ENCODE peak calls at places on chromosomes 6 and 20, in six cellular contexts. One of them, this sample, is unnamed.

GRCh38 chr6:111564482-111564945 is 41.2 kb downstream of the TRAF3IP2 start:
- DNase-seq in left ventricle myocardium inferior: peak
- DNase-seq in pancreas: no peak
- DNase-seq in endodermal cell: peak
- DNase-seq in dorsolateral prefrontal cortex: peak
- DNase-seq in CD8-positive, alpha-beta T cell: no peak
- DNase-seq in this sample: peak

GRCh38 chr20:24720957-24721356 is 228.1 kb upstream of the CST7 start:
- DNase-seq in left ventricle myocardium inferior: no peak
- DNase-seq in pancreas: no peak
- DNase-seq in endodermal cell: peak
- DNase-seq in dorsolateral prefrontal cortex: no peak
- DNase-seq in CD8-positive, alpha-beta T cell: no peak
- DNase-seq in this sample: no peak

GRCh38 chr6:66937180-66937579 is 1230.2 kb upstream of the EYS start:
- DNase-seq in left ventricle myocardium inferior: no peak
- DNase-seq in pancreas: no peak
- DNase-seq in endodermal cell: no peak
- DNase-seq in dorsolateral prefrontal cortex: no peak
- DNase-seq in CD8-positive, alpha-beta T cell: no peak
- DNase-seq in this sample: no peak

GRCh38 chr20:5767493-5768098 is 17.4 kb downstream of the SHLD1 start:
- DNase-seq in left ventricle myocardium inferior: no peak
- DNase-seq in pancreas: no peak
- DNase-seq in endodermal cell: no peak
- DNase-seq in dorsolateral prefrontal cortex: no peak
- DNase-seq in CD8-positive, alpha-beta T cell: no peak
- DNase-seq in this sample: no peak

GRCh38 chr6:108564178-108564577 is 3.5 kb downstream of the FOXO3 start:
- DNase-seq in left ventricle myocardium inferior: no peak
- DNase-seq in pancreas: no peak
- DNase-seq in endodermal cell: no peak
- DNase-seq in dorsolateral prefrontal cortex: no peak
- DNase-seq in CD8-positive, alpha-beta T cell: no peak
- DNase-seq in this sample: no peak

GRCh38 chr6:56318851-56319250 is 71.5 kb upstream of the COL21A1 start:
- DNase-seq in left ventricle myocardium inferior: no peak
- DNase-seq in pancreas: no peak
- DNase-seq in endodermal cell: no peak
- DNase-seq in dorsolateral prefrontal cortex: no peak
- DNase-seq in CD8-positive, alpha-beta T cell: no peak
- DNase-seq in this sample: no peak

GRCh38 chr6:89793586-89793985 is 26.0 kb downstream of the MDN1 start:
- DNase-seq in left ventricle myocardium inferior: peak
- DNase-seq in pancreas: no peak
- DNase-seq in endodermal cell: no peak
- DNase-seq in dorsolateral prefrontal cortex: no peak
- DNase-seq in CD8-positive, alpha-beta T cell: no peak
- DNase-seq in this sample: no peak

GRCh38 chr6:2576499-2576898 is 174.2 kb downstream of the MYLK4 start:
- DNase-seq in left ventricle myocardium inferior: no peak
- DNase-seq in pancreas: no peak
- DNase-seq in endodermal cell: no peak
- DNase-seq in dorsolateral prefrontal cortex: no peak
- DNase-seq in CD8-positive, alpha-beta T cell: no peak
- DNase-seq in this sample: no peak

GRCh38 chr6:11275598-11275997 is 43.1 kb upstream of the NEDD9 start:
- DNase-seq in left ventricle myocardium inferior: no peak
- DNase-seq in pancreas: peak
- DNase-seq in endodermal cell: no peak
- DNase-seq in dorsolateral prefrontal cortex: no peak
- DNase-seq in CD8-positive, alpha-beta T cell: no peak
- DNase-seq in this sample: no peak

GRCh38 chr6:11374036-11375010 is 141.9 kb upstream of the NEDD9 start:
- DNase-seq in left ventricle myocardium inferior: no peak
- DNase-seq in pancreas: no peak
- DNase-seq in endodermal cell: no peak
- DNase-seq in dorsolateral prefrontal cortex: no peak
- DNase-seq in CD8-positive, alpha-beta T cell: no peak
- DNase-seq in this sample: no peak

GRCh38 chr6:2528156-2528555 is 222.6 kb downstream of the MYLK4 start:
- DNase-seq in left ventricle myocardium inferior: no peak
- DNase-seq in pancreas: no peak
- DNase-seq in endodermal cell: no peak
- DNase-seq in dorsolateral prefrontal cortex: no peak
- DNase-seq in CD8-positive, alpha-beta T cell: no peak
- DNase-seq in this sample: no peak

GRCh38 chr6:134253681-134254080 is 64.2 kb downstream of the SGK1 start:
- DNase-seq in left ventricle myocardium inferior: no peak
- DNase-seq in pancreas: peak
- DNase-seq in endodermal cell: no peak
- DNase-seq in dorsolateral prefrontal cortex: no peak
- DNase-seq in CD8-positive, alpha-beta T cell: no peak
- DNase-seq in this sample: no peak

GRCh38 chr6:3749390-3749978 is 2.0 kb downstream of the PXDC1 start:
- DNase-seq in left ventricle myocardium inferior: no peak
- DNase-seq in pancreas: peak
- DNase-seq in endodermal cell: no peak
- DNase-seq in dorsolateral prefrontal cortex: no peak
- DNase-seq in CD8-positive, alpha-beta T cell: no peak
- DNase-seq in this sample: no peak

GRCh38 chr20:6231551-6231950 is 108.7 kb upstream of the FERMT1 start:
- DNase-seq in left ventricle myocardium inferior: no peak
- DNase-seq in pancreas: no peak
- DNase-seq in endodermal cell: no peak
- DNase-seq in dorsolateral prefrontal cortex: no peak
- DNase-seq in CD8-positive, alpha-beta T cell: no peak
- DNase-seq in this sample: no peak

GRCh38 chr6:131199568-131200272 is 64.5 kb downstream of the AKAP7 start:
- DNase-seq in left ventricle myocardium inferior: no peak
- DNase-seq in pancreas: no peak
- DNase-seq in endodermal cell: peak
- DNase-seq in dorsolateral prefrontal cortex: no peak
- DNase-seq in CD8-positive, alpha-beta T cell: peak
- DNase-seq in this sample: no peak

GRCh38 chr6:159169193-159169555 is at the start of gene FNDC1:
- DNase-seq in left ventricle myocardium inferior: peak
- DNase-seq in pancreas: no peak
- DNase-seq in endodermal cell: peak
- DNase-seq in dorsolateral prefrontal cortex: no peak
- DNase-seq in CD8-positive, alpha-beta T cell: no peak
- DNase-seq in this sample: no peak

GRCh38 chr20:47656313-47656712 is 129.0 kb downstream of the SULF2 start:
- DNase-seq in left ventricle myocardium inferior: no peak
- DNase-seq in pancreas: no peak
- DNase-seq in endodermal cell: no peak
- DNase-seq in dorsolateral prefrontal cortex: no peak
- DNase-seq in CD8-positive, alpha-beta T cell: no peak
- DNase-seq in this sample: no peak

DNA sequence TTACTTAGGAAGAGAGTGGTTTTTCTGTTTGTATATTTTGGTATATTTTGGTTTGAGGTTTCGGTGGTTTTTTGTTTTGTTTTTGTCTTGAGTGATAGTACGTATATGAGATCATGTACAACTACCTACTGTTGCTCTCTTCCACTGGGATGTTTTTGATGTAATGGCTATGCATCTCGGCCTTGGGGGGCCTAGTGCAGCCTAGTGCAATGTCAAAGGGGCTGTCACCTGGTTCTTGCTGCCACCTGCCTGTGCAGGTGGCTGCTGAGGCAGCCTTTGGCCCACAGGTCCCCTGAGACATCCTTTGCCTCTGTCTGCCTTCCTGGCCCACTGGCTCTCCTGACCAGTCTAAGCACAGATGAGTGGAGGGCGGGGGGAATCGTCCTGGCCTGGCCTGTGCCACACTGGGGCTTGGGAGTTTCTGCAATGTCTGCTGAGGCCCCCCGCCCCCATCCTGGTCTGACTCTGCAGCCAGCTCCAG is 546.6 kb downstream of the CD83 start:
- DNase-seq in left ventricle myocardium inferior: no peak
- DNase-seq in pancreas: no peak
- DNase-seq in endodermal cell: no peak
- DNase-seq in dorsolateral prefrontal cortex: no peak
- DNase-seq in CD8-positive, alpha-beta T cell: no peak
- DNase-seq in this sample: no peak
- H3K27ac ChIP-seq in left ventricle myocardium inferior: no peak
- H3K27ac ChIP-seq in pancreas: no peak
- H3K27ac ChIP-seq in endodermal cell: no peak
- H3K27ac ChIP-seq in dorsolateral prefrontal cortex: no peak
- H3K27ac ChIP-seq in CD8-positive, alpha-beta T cell: no peak
- H3K27ac ChIP-seq in this sample: no peak

DNA sequence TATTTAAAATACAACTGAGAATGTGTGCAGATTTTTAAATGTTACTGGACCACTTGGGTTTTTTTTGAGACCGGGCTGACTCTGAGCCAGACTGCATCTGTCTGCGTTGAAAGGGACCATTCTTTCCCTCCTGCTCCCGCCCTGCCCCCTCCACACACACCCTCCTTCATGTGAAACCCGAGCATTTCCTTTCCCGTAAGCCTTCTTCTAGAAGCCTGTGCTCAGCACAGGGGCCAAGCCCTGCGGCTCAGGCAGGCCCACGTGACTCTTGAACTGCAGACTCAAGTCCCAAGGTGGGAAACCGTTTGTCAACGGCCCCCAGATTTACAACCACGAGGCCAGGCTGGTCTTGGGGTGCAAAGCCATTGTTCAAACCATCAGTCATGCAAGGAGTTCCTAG is 82.6 kb upstream of the FOXC1 start:
- DNase-seq in left ventricle myocardium inferior: peak
- DNase-seq in pancreas: no peak
- DNase-seq in endodermal cell: peak
- DNase-seq in dorsolateral prefrontal cortex: peak
- DNase-seq in CD8-positive, alpha-beta T cell: peak
- DNase-seq in this sample: no peak
- H3K27ac ChIP-seq in left ventricle myocardium inferior: peak
- H3K27ac ChIP-seq in pancreas: no peak
- H3K27ac ChIP-seq in endodermal cell: no peak
- H3K27ac ChIP-seq in dorsolateral prefrontal cortex: peak
- H3K27ac ChIP-seq in CD8-positive, alpha-beta T cell: no peak
- H3K27ac ChIP-seq in this sample: no peak

GRCh38 chr6:163892814-163893561 is 478.5 kb downstream of the QKI start:
- DNase-seq in left ventricle myocardium inferior: no peak
- DNase-seq in pancreas: no peak
- DNase-seq in endodermal cell: no peak
- DNase-seq in dorsolateral prefrontal cortex: no peak
- DNase-seq in CD8-positive, alpha-beta T cell: no peak
- DNase-seq in this sample: no peak

GRCh38 chr6:163890100-163890499 is 475.6 kb downstream of the QKI start:
- DNase-seq in left ventricle myocardium inferior: no peak
- DNase-seq in pancreas: no peak
- DNase-seq in endodermal cell: no peak
- DNase-seq in dorsolateral prefrontal cortex: no peak
- DNase-seq in CD8-positive, alpha-beta T cell: no peak
- DNase-seq in this sample: no peak

GRCh38 chr6:163897030-163897429 is 482.5 kb downstream of the QKI start:
- DNase-seq in left ventricle myocardium inferior: no peak
- DNase-seq in pancreas: no peak
- DNase-seq in endodermal cell: no peak
- DNase-seq in dorsolateral prefrontal cortex: no peak
- DNase-seq in CD8-positive, alpha-beta T cell: no peak
- DNase-seq in this sample: no peak

GRCh38 chr6:163897669-163898068 is 483.2 kb downstream of the QKI start:
- DNase-seq in left ventricle myocardium inferior: no peak
- DNase-seq in pancreas: no peak
- DNase-seq in endodermal cell: no peak
- DNase-seq in dorsolateral prefrontal cortex: no peak
- DNase-seq in CD8-positive, alpha-beta T cell: no peak
- DNase-seq in this sample: no peak

DNA sequence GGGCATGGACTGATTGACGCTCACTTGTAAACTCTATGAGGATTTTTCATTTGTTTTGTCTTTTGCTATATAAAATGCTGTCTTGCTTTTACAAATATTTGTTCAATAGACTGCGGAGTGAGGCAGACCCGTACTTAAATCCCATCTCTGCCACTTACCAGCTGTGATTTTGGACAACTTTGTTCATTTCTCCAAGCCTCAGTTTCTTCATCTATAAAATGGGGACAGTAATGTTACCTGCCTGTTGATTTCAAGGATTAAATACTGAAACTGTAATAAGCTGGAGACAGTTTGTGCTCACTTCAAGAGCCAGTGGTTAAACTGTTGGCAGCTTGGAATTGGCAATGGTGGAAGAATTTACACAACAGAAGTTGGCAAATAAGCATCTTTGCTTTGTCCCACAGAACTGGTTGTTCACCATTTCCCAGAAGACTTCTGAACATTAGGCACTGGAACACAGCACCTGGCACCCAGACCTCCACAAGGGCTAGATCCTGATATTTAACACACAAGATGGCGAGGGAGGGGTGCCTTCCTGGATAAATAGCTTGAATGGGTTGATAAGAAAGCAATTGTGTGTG is 479.2 kb downstream of the QKI start:
- DNase-seq in left ventricle myocardium inferior: no peak
- DNase-seq in pancreas: no peak
- DNase-seq in endodermal cell: no peak
- DNase-seq in dorsolateral prefrontal cortex: no peak
- DNase-seq in CD8-positive, alpha-beta T cell: no peak
- DNase-seq in this sample: no peak
- H3K27ac ChIP-seq in left ventricle myocardium inferior: no peak
- H3K27ac ChIP-seq in pancreas: no peak
- H3K27ac ChIP-seq in endodermal cell: no peak
- H3K27ac ChIP-seq in dorsolateral prefrontal cortex: no peak
- H3K27ac ChIP-seq in CD8-positive, alpha-beta T cell: no peak
- H3K27ac ChIP-seq in this sample: no peak

GRCh38 chr6:148790817-148791216 is 44.0 kb downstream of the UST start:
- DNase-seq in left ventricle myocardium inferior: no peak
- DNase-seq in pancreas: no peak
- DNase-seq in endodermal cell: no peak
- DNase-seq in dorsolateral prefrontal cortex: no peak
- DNase-seq in CD8-positive, alpha-beta T cell: no peak
- DNase-seq in this sample: no peak

GRCh38 chr6:148791372-148791771 is 44.5 kb downstream of the UST start:
- DNase-seq in left ventricle myocardium inferior: no peak
- DNase-seq in pancreas: no peak
- DNase-seq in endodermal cell: no peak
- DNase-seq in dorsolateral prefrontal cortex: no peak
- DNase-seq in CD8-positive, alpha-beta T cell: no peak
- DNase-seq in this sample: no peak

GRCh38 chr6:148793721-148794120 is 46.9 kb downstream of the UST start:
- DNase-seq in left ventricle myocardium inferior: no peak
- DNase-seq in pancreas: no peak
- DNase-seq in endodermal cell: no peak
- DNase-seq in dorsolateral prefrontal cortex: no peak
- DNase-seq in CD8-positive, alpha-beta T cell: no peak
- DNase-seq in this sample: no peak

GRCh38 chr6:148789991-148790390 is 43.2 kb downstream of the UST start:
- DNase-seq in left ventricle myocardium inferior: no peak
- DNase-seq in pancreas: no peak
- DNase-seq in endodermal cell: no peak
- DNase-seq in dorsolateral prefrontal cortex: no peak
- DNase-seq in CD8-positive, alpha-beta T cell: no peak
- DNase-seq in this sample: no peak

DNA sequence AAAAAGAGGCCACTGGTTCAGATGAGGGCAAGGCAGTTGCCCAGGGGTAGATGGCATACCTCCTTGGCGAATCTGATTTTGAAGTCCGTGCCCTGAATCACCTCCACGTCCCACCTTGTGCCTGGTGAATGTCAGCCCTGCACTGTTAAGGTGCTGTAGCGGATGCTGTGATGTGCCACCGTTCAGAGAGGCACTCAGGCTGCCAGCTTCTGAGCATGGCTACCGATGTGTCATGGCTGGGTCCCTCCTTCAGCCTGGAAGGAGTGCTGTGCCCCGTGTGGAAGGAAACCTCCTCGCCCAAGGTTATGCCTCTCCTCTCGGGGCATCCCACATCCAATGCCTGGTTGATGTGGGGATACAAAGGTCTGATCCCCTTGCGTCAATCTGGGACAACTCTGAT is 43.6 kb downstream of the UST start:
- DNase-seq in left ventricle myocardium inferior: no peak
- DNase-seq in pancreas: no peak
- DNase-seq in endodermal cell: no peak
- DNase-seq in dorsolateral prefrontal cortex: no peak
- DNase-seq in CD8-positive, alpha-beta T cell: no peak
- DNase-seq in this sample: no peak
- H3K27ac ChIP-seq in left ventricle myocardium inferior: no peak
- H3K27ac ChIP-seq in pancreas: no peak
- H3K27ac ChIP-seq in endodermal cell: no peak
- H3K27ac ChIP-seq in dorsolateral prefrontal cortex: no peak
- H3K27ac ChIP-seq in CD8-positive, alpha-beta T cell: no peak
- H3K27ac ChIP-seq in this sample: no peak

This sample was measured in coronary artery.